ENCODE peak calls at places on chromosome 20, in four cellular contexts. Z, F, U and S are unnamed samples.

GRCh38 chr20:7540923-7541322 is 399.3 kb downstream of the HAO1 start:
- DNase-seq in Z (no peak), F (no peak), U (no peak), S (no peak)

GRCh38 chr20:3889489-3890409 is 562 bp downstream of the PANK2 start:
- DNase-seq in U (peak), Z (peak), F (peak), S (peak)

GRCh38 chr20:60581606-60582005 is 623.4 kb downstream of the CDH26 start:
- DNase-seq in Z (no peak), U (no peak), F (no peak), S (no peak)

GRCh38 chr20:63297796-63298572 is 5.0 kb downstream of the COL20A1 start:
- DNase-seq in Z (no peak), F (no peak), U (no peak), S (no peak)

GRCh38 chr20:1478566-1478965 is 11.9 kb upstream of the NSFL1C start:
- DNase-seq in F (no peak), Z (peak), U (no peak), S (peak)

GRCh38 chr20:20297181-20297580 is 70.7 kb upstream of the INSM1 start:
- DNase-seq in F (no peak), Z (no peak), U (no peak), S (no peak)

GRCh38 chr20:34390769-34391447 is 27.8 kb downstream of the ITCH start:
- DNase-seq in Z (peak), U (no peak), F (peak), S (peak)

GRCh38 chr20:47708140-47708807 is 77.0 kb downstream of the SULF2 start:
- DNase-seq in F (no peak), Z (no peak), U (no peak), S (no peak)

GRCh38 chr20:57598491-57598890 is 21.7 kb downstream of the ZBP1 start:
- DNase-seq in F (no peak), U (no peak), Z (no peak), S (no peak)

GRCh38 chr20:25020345-25020744 is 27.8 kb upstream of the APMAP start:
- DNase-seq in F (no peak), U (no peak), Z (no peak), S (no peak)

GRCh38 chr20:59037386-59037785 is 5.2 kb downstream of the PRELID3B start:
- DNase-seq in F (no peak), U (no peak), Z (no peak), S (no peak)

GRCh38 chr20:63128367-63128766 is 87.6 kb downstream of the YTHDF1 start:
- DNase-seq in Z (no peak), F (no peak), U (peak), S (no peak)

GRCh38 chr20:48283470-48284110 is 498.3 kb upstream of the SULF2 start:
- DNase-seq in F (peak), U (no peak), Z (peak), S (peak)

GRCh38 chr20:61796738-61797137 is 268.9 kb downstream of the TAF4 start:
- DNase-seq in F (no peak), U (no peak), Z (no peak), S (no peak)

GRCh38 chr20:17786221-17786718 is 86.5 kb downstream of the BANF2 start:
- DNase-seq in F (no peak), U (no peak), Z (no peak), S (no peak)

GRCh38 chr20:40279390-40279789 is 409.6 kb downstream of the MAFB start:
- DNase-seq in U (no peak), F (no peak), Z (peak), S (no peak)

GRCh38 chr20:62652051-62652893 is 10.0 kb downstream of the SLCO4A1 start:
- DNase-seq in U (peak), Z (peak), F (peak), S (peak)

GRCh38 chr20:21125072-21125848 is 622 bp upstream of the KIZ start:
- DNase-seq in U (no peak), F (peak), Z (peak), S (peak)

GRCh38 chr20:62020935-62021701 is 44.6 kb downstream of the TAF4 start:
- DNase-seq in U (peak), F (no peak), Z (no peak), S (no peak)

GRCh38 chr20:10861619-10862018 is 187.8 kb upstream of the JAG1 start:
- DNase-seq in U (no peak), Z (peak), F (peak), S (peak)

GRCh38 chr20:63488331-63489251 is 10.3 kb downstream of the EEF1A2 start:
- DNase-seq in Z (no peak), F (no peak), U (peak), S (no peak)

GRCh38 chr20:50645253-50646068 is 45.9 kb downstream of the RIPOR3 start:
- DNase-seq in F (peak), U (peak), Z (peak), S (peak)

GRCh38 chr20:53595018-53595378 is 1.4 kb upstream of the ZNF217 start:
- DNase-seq in F (no peak), U (no peak), Z (no peak), S (no peak)